ENCODE peak calls at places on chromosomes 4 and X, in five cellular contexts. C is CD8-positive, alpha-beta memory T cell; J is MM.1S; X is mesenchymal stem cell; G is left lung. T is an unnamed sample. For H3K4me1 and H3K27me3, the result is how much of the 10 kb centered on the place peaks cover.

GRCh38 chrX:137855490-137855889 is 289.6 kb downstream of the ZIC3 start:
- DNase-seq in C (no peak), J (no peak), X (no peak), G (no peak), T (no peak)

GRCh38 chr4:141352775-141353544 is 132.3 kb downstream of the ZNF330 start:
- DNase-seq in C (no peak), J (no peak), X (peak), G (no peak), T (no peak)

GRCh38 chr4:77148081-77148480 is 8.9 kb upstream of the CCNG2 start:
- DNase-seq in C (no peak), J (no peak), X (no peak), G (no peak), T (no peak)

GRCh38 chr4:40337081-40337480 is 1.9 kb downstream of the CHRNA9 start:
- DNase-seq in C (no peak), J (no peak), X (no peak), G (no peak), T (no peak)

GRCh38 chr4:153467154-153467896 is 1.2 kb downstream of the TMEM131L start:
- DNase-seq in C (peak), J (peak), X (peak), G (peak), T (peak)

GRCh38 chrX:11944486-11944885 is 186.4 kb downstream of the MSL3 start:
- DNase-seq in C (no peak), J (no peak), X (peak), G (no peak), T (no peak)

GRCh38 chrX:22486326-22486725 is 213.6 kb downstream of the CBLL2 start:
- DNase-seq in C (no peak), J (no peak), X (no peak), G (no peak), T (no peak)

GRCh38 chr4:2416564-2417195 is 1.8 kb downstream of the ZFYVE28 start:
- DNase-seq in C (no peak), J (no peak), X (peak), G (no peak), T (no peak)

GRCh38 chrX:40152706-40153334 is 55.1 kb upstream of the BCOR start:
- DNase-seq in C (no peak), J (no peak), X (peak), G (no peak), T (peak)

GRCh38 chr4:147589586-147589985 is 27.6 kb upstream of the TMEM184C start:
- DNase-seq in C (no peak), J (no peak), X (peak), G (no peak), T (no peak)

GRCh38 chr4:150115851-150116250 is 37.6 kb downstream of the DCLK2 start:
- DNase-seq in C (no peak), J (no peak), X (no peak), G (no peak), T (no peak)

GRCh38 chr4:108536577-108536976 is 83.8 kb upstream of the RPL34 start:
- DNase-seq in C (no peak), J (no peak), X (no peak), G (no peak), T (no peak)
- H3K4me1 ChIP-seq in C (under half), J (under half), X (under half), G (under half), T (under half)

DNA sequence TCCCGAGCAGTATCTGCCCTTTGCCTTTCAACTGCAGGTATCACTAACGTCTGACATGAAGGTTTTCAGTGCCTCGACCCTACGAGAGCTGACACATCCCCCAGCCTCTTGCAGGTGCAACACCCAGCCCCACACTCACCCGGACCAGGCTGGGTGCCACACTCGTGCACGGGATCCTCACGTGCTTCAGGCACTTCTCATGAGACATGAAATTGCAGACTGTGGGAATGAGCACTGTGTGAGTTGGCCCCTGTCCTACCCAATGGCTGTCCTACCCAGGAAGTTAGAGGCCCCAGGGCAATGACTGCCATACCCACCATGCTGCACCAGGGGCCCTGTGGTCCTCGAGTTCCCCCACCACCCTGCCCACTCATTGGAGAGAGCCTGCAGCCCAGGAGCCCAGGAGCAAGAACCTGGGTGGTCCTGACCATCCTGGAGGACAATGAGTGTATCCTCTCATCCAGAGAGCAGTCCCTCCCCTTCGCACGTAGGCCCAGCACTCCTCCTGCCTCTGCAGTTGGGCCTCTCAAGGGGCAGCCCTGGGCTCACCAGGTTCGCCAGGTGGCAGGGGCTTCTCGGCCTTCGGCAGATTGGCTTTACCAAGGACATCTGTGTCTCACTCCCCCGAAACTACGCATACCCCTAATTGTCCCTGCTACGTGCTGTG is 2.4 kb downstream of the DGKQ start:
- DNase-seq in C (no peak), J (no peak), X (no peak), G (no peak), T (peak)
- H3K27me3 ChIP-seq in C (under half), J (under half), X (under half), G (under half), T (under half)

GRCh38 chr4:70737409-70737808 is 15.6 kb downstream of the RUFY3 start:
- DNase-seq in C (no peak), J (no peak), X (no peak), G (no peak), T (no peak)
- H3K4me1 ChIP-seq in C (under half), J (under half), X (under half), G (half or more), T (under half)

GRCh38 chr4:173511787-173512361 is 18.2 kb downstream of the HAND2 start:
- DNase-seq in C (no peak), J (no peak), X (no peak), G (no peak), T (no peak)

GRCh38 chr4:173515458-173515857 is 14.6 kb downstream of the HAND2 start:
- DNase-seq in C (no peak), J (no peak), X (no peak), G (no peak), T (no peak)

GRCh38 chr4:173513651-173514050 is 16.4 kb downstream of the HAND2 start:
- DNase-seq in C (no peak), J (no peak), X (peak), G (no peak), T (no peak)

GRCh38 chr4:173516621-173517612 is 13.1 kb downstream of the HAND2 start:
- DNase-seq in C (no peak), J (no peak), X (peak), G (no peak), T (no peak)

GRCh38 chr4:173514641-173515217 is 15.3 kb downstream of the HAND2 start:
- DNase-seq in C (no peak), J (no peak), X (peak), G (no peak), T (no peak)
- H3K27me3 ChIP-seq in C (under half), J (under half), X (half or more), G (half or more), T (under half)

GRCh38 chr4:173258866-173259265 is 75.3 kb downstream of the HMGB2 start:
- DNase-seq in C (no peak), J (no peak), X (no peak), G (no peak), T (no peak)
- H3K4me1 ChIP-seq in C (under half), J (under half), X (under half), G (under half), T (under half)

T was measured in pancreas.